ENCODE peak calls at places on chromosomes 13 and 19, in five cellular contexts. O is mammary epithelial cell, R is fibroblast of pulmonary artery, X is endothelial cell of umbilical vein, N is breast epithelium. Q is an unnamed sample.

GRCh38 chr19:45444318-45445041 is 20.8 kb upstream of the ERCC1 start:
- DNase-seq in O (peak), R (peak), X (peak), N (peak), Q (peak)

GRCh38 chr19:14542721-14543328 is 13.4 kb downstream of the TECR start:
- DNase-seq in O (peak), R (peak), X (peak), N (no peak), Q (peak)

GRCh38 chr13:79722885-79723445 is 242.0 kb downstream of the NDFIP2 start:
- DNase-seq in O (no peak), R (no peak), X (no peak), N (no peak), Q (no peak)

GRCh38 chr13:50149143-50149703 is 134.0 kb downstream of the KCNRG start:
- DNase-seq in O (no peak), R (no peak), X (no peak), N (no peak), Q (no peak)

GRCh38 chr19:29806098-29806866 is 5.5 kb upstream of the CCNE1 start:
- DNase-seq in O (no peak), R (peak), X (no peak), N (no peak), Q (no peak)

GRCh38 chr13:113768018-113768905 is 9.2 kb downstream of the TMEM255B start:
- DNase-seq in O (no peak), R (no peak), X (no peak), N (peak), Q (no peak)

GRCh38 chr13:64332048-64332447 is 2898.1 kb downstream of the PCDH9 start:
- DNase-seq in O (no peak), R (no peak), X (no peak), N (no peak), Q (no peak)

GRCh38 chr13:100941811-100942361 is 267.3 kb upstream of the TMTC4 start:
- DNase-seq in O (no peak), R (no peak), X (no peak), N (no peak), Q (no peak)

GRCh38 chr13:107209811-107210210 is 641.9 kb upstream of the ARGLU1 start:
- DNase-seq in O (no peak), R (peak), X (peak), N (no peak), Q (no peak)

GRCh38 chr19:38547446-38547845 is 70.3 kb downstream of the MAP4K1 start:
- DNase-seq in O (no peak), R (no peak), X (no peak), N (no peak), Q (no peak)

GRCh38 chr13:58804832-58805231 is 1173.3 kb downstream of the PCDH17 start:
- DNase-seq in O (no peak), R (no peak), X (peak), N (no peak), Q (no peak)

GRCh38 chr19:1624458-1624857 is 19.2 kb upstream of the UQCR11 start:
- DNase-seq in O (no peak), R (peak), X (peak), N (no peak), Q (no peak)

GRCh38 chr19:14441041-14441938 is 8.2 kb downstream of the PKN1 start:
- DNase-seq in O (no peak), R (no peak), X (no peak), N (no peak), Q (no peak)

GRCh38 chr19:55882626-55883025 is 46.3 kb downstream of the NLRP4 start:
- DNase-seq in O (no peak), R (no peak), X (no peak), N (no peak), Q (no peak)

GRCh38 chr19:34649886-34650543 is 26.9 kb downstream of the SCGB2B2 start:
- DNase-seq in O (no peak), R (no peak), X (no peak), N (no peak), Q (no peak)

GRCh38 chr19:17931532-17932191 is 1.2 kb upstream of the CCDC124 start:
- DNase-seq in O (peak), R (peak), X (peak), N (no peak), Q (no peak)

GRCh38 chr19:40908981-40909380 is 26.9 kb upstream of the CYP2A7 start:
- DNase-seq in O (no peak), R (no peak), X (peak), N (no peak), Q (no peak)

GRCh38 chr13:75687145-75687763 is 51.1 kb downstream of the LMO7 start:
- DNase-seq in O (peak), R (peak), X (peak), N (no peak), Q (no peak)

GRCh38 chr19:29001922-29002247 is 211.1 kb downstream of the UQCRFS1 start:
- DNase-seq in O (no peak), R (no peak), X (no peak), N (no peak), Q (no peak)

GRCh38 chr13:50685491-50685890 is 158.0 kb downstream of the DLEU7 start:
- DNase-seq in O (peak), R (peak), X (peak), N (peak), Q (no peak)

GRCh38 chr13:62321139-62321538 is 905.5 kb upstream of the PCDH20 start:
- DNase-seq in O (no peak), R (no peak), X (no peak), N (no peak), Q (no peak)

GRCh38 chr13:35894636-35895035 is 236.5 kb downstream of the DCLK1 start:
- DNase-seq in O (no peak), R (no peak), X (no peak), N (no peak), Q (no peak)

GRCh38 chr13:95368998-95369397 is 67.7 kb upstream of the ABCC4 start:
- DNase-seq in O (no peak), R (no peak), X (no peak), N (no peak), Q (no peak)

GRCh38 chr13:67136157-67136556 is 94.0 kb downstream of the PCDH9 start:
- DNase-seq in O (no peak), R (peak), X (no peak), N (no peak), Q (no peak)

GRCh38 chr19:1725100-1726064 is 27.9 kb upstream of the ONECUT3 start:
- DNase-seq in O (peak), R (peak), X (peak), N (no peak), Q (peak)

GRCh38 chr19:38889803-38890202 is 9.6 kb downstream of the SIRT2 start:
- DNase-seq in O (no peak), R (no peak), X (no peak), N (no peak), Q (no peak)

GRCh38 chr19:2923510-2923909 is 21.3 kb downstream of the ZNF77 start:
- DNase-seq in O (peak), R (peak), X (no peak), N (no peak), Q (peak)

GRCh38 chr19:2917275-2918184 is 16.8 kb downstream of the ZNF57 start:
- DNase-seq in O (no peak), R (no peak), X (no peak), N (no peak), Q (no peak)

GRCh38 chr19:2927032-2927430 is 17.7 kb downstream of the ZNF77 start:
- DNase-seq in O (no peak), R (no peak), X (no peak), N (no peak), Q (no peak)

GRCh38 chr19:2926341-2927031 is 18.3 kb downstream of the ZNF77 start:
- DNase-seq in O (no peak), R (no peak), X (no peak), N (no peak), Q (no peak)

GRCh38 chr19:2922987-2923386 is 21.8 kb downstream of the ZNF77 start:
- DNase-seq in O (peak), R (peak), X (no peak), N (no peak), Q (no peak)
- TF ChIP-seq CTCF in O (peak), R (no peak), X (no peak), N (no peak), Q (no peak)

DNA sequence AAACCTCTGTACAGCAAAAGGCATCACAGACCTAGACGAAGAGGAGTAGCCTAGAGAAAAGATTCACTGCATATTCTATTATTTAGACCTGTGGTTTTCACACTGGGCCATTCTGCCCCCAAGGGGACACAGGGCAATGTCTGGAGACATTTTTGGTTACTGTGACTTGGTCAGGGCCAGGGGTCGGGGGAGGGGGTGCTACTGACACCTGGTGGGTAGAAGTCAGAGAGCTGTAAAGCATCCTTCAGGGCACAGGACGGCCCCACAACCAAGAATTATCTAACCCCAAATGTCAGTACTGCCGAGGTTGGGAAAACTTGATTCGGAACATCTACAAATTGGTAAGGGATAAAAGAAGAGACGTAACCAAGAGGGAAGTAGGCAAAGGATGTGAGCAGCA is 11.3 kb downstream of the ELAVL1 start:
- DNase-seq in O (no peak), R (no peak), X (no peak), N (no peak), Q (no peak)
- TF ChIP-seq CTCF in O (no peak), R (no peak), X (no peak), N (no peak), Q (no peak)

GRCh38 chr19:57559008-57559403 is 657 bp downstream of the ZNF550 start:
- DNase-seq in O (peak), R (peak), X (peak), N (no peak), Q (peak)

GRCh38 chr19:57563547-57563946 is 3.9 kb upstream of the ZNF550 start:
- DNase-seq in O (no peak), R (no peak), X (no peak), N (no peak), Q (no peak)

GRCh38 chr19:57559404-57560025 is at the start of gene ZNF550:
- DNase-seq in O (peak), R (peak), X (peak), N (peak), Q (peak)

GRCh38 chr19:57560049-57560491 is 407 bp upstream of the ZNF550 start:
- DNase-seq in O (peak), R (peak), X (no peak), N (no peak), Q (peak)

DNA sequence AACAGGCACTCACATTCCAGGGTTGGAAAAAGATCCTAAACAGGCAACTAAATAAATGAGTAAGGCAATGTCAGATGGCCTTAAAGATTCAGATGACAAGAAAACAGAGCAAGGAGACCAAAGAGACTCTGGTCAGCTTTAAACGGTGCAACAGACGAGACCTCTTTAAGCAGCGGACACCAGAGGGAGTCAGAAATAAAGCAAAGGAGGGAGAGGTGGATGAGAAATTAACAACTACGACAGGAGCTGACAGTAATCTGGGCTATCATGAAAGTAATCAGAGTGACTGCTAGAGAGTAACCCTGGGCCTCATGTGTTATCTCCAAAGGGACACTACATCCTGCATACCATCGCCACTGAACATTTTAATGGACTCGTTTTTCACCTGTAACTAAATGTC is 1.1 kb downstream of the ZNF550 start:
- DNase-seq in O (no peak), R (peak), X (no peak), N (no peak), Q (peak)
- TF ChIP-seq CTCF in O (no peak), R (peak), X (no peak), N (no peak), Q (no peak)

GRCh38 chr19:2805991-2806649 is 13.5 kb upstream of the ZNF554 start:
- DNase-seq in O (no peak), R (no peak), X (no peak), N (no peak), Q (no peak)

GRCh38 chr19:2808129-2808941 is 11.3 kb upstream of the ZNF554 start:
- DNase-seq in O (no peak), R (no peak), X (no peak), N (no peak), Q (no peak)

GRCh38 chr19:2809387-2810140 is 10.1 kb upstream of the ZNF554 start:
- DNase-seq in O (no peak), R (no peak), X (no peak), N (no peak), Q (no peak)

GRCh38 chr19:2806736-2807378 is 12.8 kb upstream of the ZNF554 start:
- DNase-seq in O (no peak), R (no peak), X (no peak), N (no peak), Q (no peak)

GRCh38 chr19:2807379-2808128 is 12.1 kb upstream of the ZNF554 start:
- DNase-seq in O (no peak), R (no peak), X (no peak), N (no peak), Q (no peak)
- TF ChIP-seq CTCF in O (no peak), R (no peak), X (no peak), N (no peak), Q (no peak)

DNA sequence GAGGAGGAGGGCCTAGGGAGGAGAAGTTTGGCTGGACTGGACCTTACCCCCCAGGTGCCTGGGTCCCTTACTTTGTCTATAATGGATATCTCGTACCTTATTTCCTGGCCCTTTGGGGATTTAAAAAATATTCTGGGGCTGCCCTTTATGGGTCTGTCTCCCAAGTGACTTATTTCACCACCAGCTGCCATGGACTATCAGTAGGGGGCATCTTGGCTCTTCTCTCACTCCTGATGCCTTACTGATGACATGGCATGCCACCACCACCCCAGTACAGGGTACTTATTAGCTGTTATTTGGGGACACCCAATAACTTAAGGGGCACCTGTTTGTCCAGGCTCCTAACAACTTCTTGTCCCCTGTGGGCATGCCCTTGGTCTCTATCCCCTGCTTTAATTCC is 38.0 kb downstream of the NFIX start:
- DNase-seq in O (no peak), R (no peak), X (no peak), N (no peak), Q (no peak)
- TF ChIP-seq CTCF in O (no peak), R (peak), X (no peak), N (no peak), Q (no peak)